ENCODE peak calls at places on chromosomes 7 and 10, in six cellular contexts. One of them, this sample, is unnamed.
A peak's percentile ranks its signal among the peaks of the same experiment; 100 is the strongest.

GRCh38 chr10:34723746-34724145 is 91.3 kb downstream of the PARD3 start:
- DNase-seq in AG10803: peak; percentile 77
- DNase-seq in right atrium auricular region: no peak
- DNase-seq in choroid plexus epithelial cell: peak; percentile 92
- DNase-seq in fibroblast of lung: peak; percentile 60
- DNase-seq in epithelial cell of esophagus: peak; percentile 72
- DNase-seq in this sample: no peak

GRCh38 chr10:3245395-3245794 is 72.8 kb upstream of the PITRM1 start:
- DNase-seq in AG10803: no peak
- DNase-seq in right atrium auricular region: no peak
- DNase-seq in choroid plexus epithelial cell: no peak
- DNase-seq in fibroblast of lung: no peak
- DNase-seq in epithelial cell of esophagus: no peak
- DNase-seq in this sample: no peak

GRCh38 chr10:11993834-11994468 is 48.7 kb downstream of the UPF2 start:
- DNase-seq in AG10803: no peak
- DNase-seq in right atrium auricular region: no peak
- DNase-seq in choroid plexus epithelial cell: no peak
- DNase-seq in fibroblast of lung: no peak
- DNase-seq in epithelial cell of esophagus: no peak
- DNase-seq in this sample: no peak

GRCh38 chr7:136710751-136711150 is 157.7 kb upstream of the CHRM2 start:
- DNase-seq in AG10803: no peak
- DNase-seq in right atrium auricular region: no peak
- DNase-seq in choroid plexus epithelial cell: no peak
- DNase-seq in fibroblast of lung: no peak
- DNase-seq in epithelial cell of esophagus: no peak
- DNase-seq in this sample: no peak

GRCh38 chr10:91415816-91416215 is 5.7 kb downstream of the HECTD2 start:
- DNase-seq in AG10803: peak; percentile 31
- DNase-seq in right atrium auricular region: no peak
- DNase-seq in choroid plexus epithelial cell: peak; percentile 31
- DNase-seq in fibroblast of lung: peak; percentile 73
- DNase-seq in epithelial cell of esophagus: no peak
- DNase-seq in this sample: no peak

GRCh38 chr10:103066141-103067098 is 126.7 kb downstream of the NT5C2 start:
- DNase-seq in AG10803: peak; percentile 28
- DNase-seq in right atrium auricular region: no peak
- DNase-seq in choroid plexus epithelial cell: no peak
- DNase-seq in fibroblast of lung: no peak
- DNase-seq in epithelial cell of esophagus: no peak
- DNase-seq in this sample: no peak

GRCh38 chr10:2936816-2937215 is 130.5 kb upstream of the PFKP start:
- DNase-seq in AG10803: peak; percentile 33
- DNase-seq in right atrium auricular region: peak; percentile 13
- DNase-seq in choroid plexus epithelial cell: peak; percentile 10
- DNase-seq in fibroblast of lung: peak; percentile 48
- DNase-seq in epithelial cell of esophagus: no peak
- DNase-seq in this sample: no peak

GRCh38 chr7:12941512-12941911 is 254.1 kb downstream of the ARL4A start:
- DNase-seq in AG10803: no peak
- DNase-seq in right atrium auricular region: no peak
- DNase-seq in choroid plexus epithelial cell: no peak
- DNase-seq in fibroblast of lung: no peak
- DNase-seq in epithelial cell of esophagus: peak; percentile 95
- DNase-seq in this sample: no peak

GRCh38 chr7:98619450-98620321 is 2.6 kb downstream of the NPTX2 start:
- DNase-seq in AG10803: peak; percentile 10
- DNase-seq in right atrium auricular region: no peak
- DNase-seq in choroid plexus epithelial cell: no peak
- DNase-seq in fibroblast of lung: peak; percentile 65
- DNase-seq in epithelial cell of esophagus: no peak
- DNase-seq in this sample: no peak

GRCh38 chr10:7792541-7792940 is 4.6 kb downstream of the ATP5F1C start:
- DNase-seq in AG10803: no peak
- DNase-seq in right atrium auricular region: no peak
- DNase-seq in choroid plexus epithelial cell: no peak
- DNase-seq in fibroblast of lung: peak; percentile 35
- DNase-seq in epithelial cell of esophagus: no peak
- DNase-seq in this sample: no peak

GRCh38 chr10:93894516-93895378 is 969 bp downstream of the SLC35G1 start:
- DNase-seq in AG10803: peak; percentile 25
- DNase-seq in right atrium auricular region: no peak
- DNase-seq in choroid plexus epithelial cell: peak; percentile 28
- DNase-seq in fibroblast of lung: no peak
- DNase-seq in epithelial cell of esophagus: no peak
- DNase-seq in this sample: no peak

GRCh38 chr7:151201344-151201743 is 8.9 kb downstream of the H2BK1 start:
- DNase-seq in AG10803: no peak
- DNase-seq in right atrium auricular region: no peak
- DNase-seq in choroid plexus epithelial cell: no peak
- DNase-seq in fibroblast of lung: no peak
- DNase-seq in epithelial cell of esophagus: no peak
- DNase-seq in this sample: no peak

GRCh38 chr7:17521437-17521836 is 223.0 kb downstream of the AHR start:
- DNase-seq in AG10803: peak; percentile 75
- DNase-seq in right atrium auricular region: no peak
- DNase-seq in choroid plexus epithelial cell: peak; percentile 92
- DNase-seq in fibroblast of lung: peak; percentile 81
- DNase-seq in epithelial cell of esophagus: peak; percentile 70
- DNase-seq in this sample: peak; percentile 54

GRCh38 chr7:108181073-108181985 is 51.2 kb upstream of the LAMB4 start:
- DNase-seq in AG10803: peak; percentile 58
- DNase-seq in right atrium auricular region: no peak
- DNase-seq in choroid plexus epithelial cell: peak; percentile 84
- DNase-seq in fibroblast of lung: peak; percentile 45
- DNase-seq in epithelial cell of esophagus: peak; percentile 69
- DNase-seq in this sample: peak; percentile 19

GRCh38 chr7:126659124-126659523 is 593.6 kb downstream of the GRM8 start:
- DNase-seq in AG10803: no peak
- DNase-seq in right atrium auricular region: no peak
- DNase-seq in choroid plexus epithelial cell: no peak
- DNase-seq in fibroblast of lung: no peak
- DNase-seq in epithelial cell of esophagus: no peak
- DNase-seq in this sample: no peak

GRCh38 chr10:101902032-101902799 is 58.6 kb upstream of the KCNIP2 start:
- DNase-seq in AG10803: no peak
- DNase-seq in right atrium auricular region: no peak
- DNase-seq in choroid plexus epithelial cell: no peak
- DNase-seq in fibroblast of lung: no peak
- DNase-seq in epithelial cell of esophagus: no peak
- DNase-seq in this sample: no peak

GRCh38 chr7:39336457-39336856 is 229.7 kb upstream of the YAE1 start:
- DNase-seq in AG10803: no peak
- DNase-seq in right atrium auricular region: no peak
- DNase-seq in choroid plexus epithelial cell: peak; percentile 20
- DNase-seq in fibroblast of lung: peak; percentile 58
- DNase-seq in epithelial cell of esophagus: peak; percentile 40
- DNase-seq in this sample: no peak

GRCh38 chr10:91700788-91701444 is 68.0 kb upstream of the PPP1R3C start:
- DNase-seq in AG10803: peak; percentile 65
- DNase-seq in right atrium auricular region: no peak
- DNase-seq in choroid plexus epithelial cell: peak; percentile 75
- DNase-seq in fibroblast of lung: peak; percentile 78
- DNase-seq in epithelial cell of esophagus: peak; percentile 75
- DNase-seq in this sample: no peak

GRCh38 chr10:93437946-93438795 is 44.0 kb downstream of the MYOF start:
- DNase-seq in AG10803: peak; percentile 64
- DNase-seq in right atrium auricular region: no peak
- DNase-seq in choroid plexus epithelial cell: peak; percentile 78
- DNase-seq in fibroblast of lung: peak; percentile 85
- DNase-seq in epithelial cell of esophagus: peak; percentile 37
- DNase-seq in this sample: no peak

GRCh38 chr10:101228682-101229274 is 485 bp downstream of the LBX1 start:
- DNase-seq in AG10803: no peak
- DNase-seq in right atrium auricular region: no peak
- DNase-seq in choroid plexus epithelial cell: no peak
- DNase-seq in fibroblast of lung: no peak
- DNase-seq in epithelial cell of esophagus: no peak
- DNase-seq in this sample: no peak

GRCh38 chr7:80496586-80496985 is 15.3 kb downstream of the GNAT3 start:
- DNase-seq in AG10803: peak; percentile 21
- DNase-seq in right atrium auricular region: no peak
- DNase-seq in choroid plexus epithelial cell: peak; percentile 42
- DNase-seq in fibroblast of lung: peak; percentile 41
- DNase-seq in epithelial cell of esophagus: no peak
- DNase-seq in this sample: no peak

GRCh38 chr10:56823849-56824248 is 462.8 kb upstream of the ZWINT start:
- DNase-seq in AG10803: no peak
- DNase-seq in right atrium auricular region: no peak
- DNase-seq in choroid plexus epithelial cell: peak; percentile 2
- DNase-seq in fibroblast of lung: no peak
- DNase-seq in epithelial cell of esophagus: peak; percentile 34
- DNase-seq in this sample: no peak

GRCh38 chr10:30705086-30705624 is 75.6 kb upstream of the LYZL2 start:
- DNase-seq in AG10803: no peak
- DNase-seq in right atrium auricular region: no peak
- DNase-seq in choroid plexus epithelial cell: no peak
- DNase-seq in fibroblast of lung: no peak
- DNase-seq in epithelial cell of esophagus: no peak
- DNase-seq in this sample: no peak

GRCh38 chr10:30708234-30708633 is 78.7 kb upstream of the LYZL2 start:
- DNase-seq in AG10803: no peak
- DNase-seq in right atrium auricular region: no peak
- DNase-seq in choroid plexus epithelial cell: no peak
- DNase-seq in fibroblast of lung: no peak
- DNase-seq in epithelial cell of esophagus: no peak
- DNase-seq in this sample: no peak

GRCh38 chr10:30702860-30703259 is 73.3 kb upstream of the LYZL2 start:
- DNase-seq in AG10803: no peak
- DNase-seq in right atrium auricular region: no peak
- DNase-seq in choroid plexus epithelial cell: no peak
- DNase-seq in fibroblast of lung: no peak
- DNase-seq in epithelial cell of esophagus: no peak
- DNase-seq in this sample: no peak

GRCh38 chr10:30704016-30704600 is 74.6 kb upstream of the LYZL2 start:
- DNase-seq in AG10803: no peak
- DNase-seq in right atrium auricular region: no peak
- DNase-seq in choroid plexus epithelial cell: no peak
- DNase-seq in fibroblast of lung: no peak
- DNase-seq in epithelial cell of esophagus: no peak
- DNase-seq in this sample: no peak

DNA sequence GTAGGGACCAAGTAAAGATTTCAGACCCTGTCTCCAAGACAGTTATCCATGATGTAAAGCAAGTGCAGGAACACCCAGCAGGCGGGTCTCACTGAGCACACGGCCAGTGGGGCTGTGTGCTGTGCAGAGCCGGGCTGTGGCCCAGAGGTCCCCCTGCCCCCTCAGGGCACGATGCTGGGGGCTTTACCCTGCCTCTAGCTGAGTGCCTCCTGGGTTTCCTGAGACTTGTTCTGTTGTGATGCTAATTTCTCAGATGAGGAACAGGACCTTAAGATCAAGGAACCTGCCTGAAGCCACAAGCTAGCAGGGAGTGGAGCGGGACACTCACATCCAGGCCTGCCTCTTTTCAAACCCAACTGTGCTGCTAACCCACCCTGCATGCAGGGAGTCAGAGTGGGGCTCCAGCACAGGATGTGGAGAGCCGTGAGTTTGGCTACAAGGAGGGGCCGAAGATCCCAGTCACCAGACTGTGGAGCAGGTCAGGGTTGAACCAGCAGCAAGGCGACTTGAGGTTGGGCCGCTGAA is 76.1 kb upstream of the LYZL2 start:
- DNase-seq in AG10803: no peak
- DNase-seq in right atrium auricular region: no peak
- DNase-seq in choroid plexus epithelial cell: no peak
- DNase-seq in fibroblast of lung: no peak
- DNase-seq in epithelial cell of esophagus: no peak
- DNase-seq in this sample: no peak
- H3K4me3 ChIP-seq in AG10803: no peak overlapping the region
- H3K4me3 ChIP-seq in right atrium auricular region: no peak overlapping the region
- H3K4me3 ChIP-seq in choroid plexus epithelial cell: no peak overlapping the region
- H3K4me3 ChIP-seq in fibroblast of lung: no peak overlapping the region
- H3K4me3 ChIP-seq in epithelial cell of esophagus: no peak overlapping the region
- H3K4me3 ChIP-seq in this sample: no peak overlapping the region

GRCh38 chr10:122379041-122379440 is 4.5 kb downstream of the PLEKHA1 start:
- DNase-seq in AG10803: no peak
- DNase-seq in right atrium auricular region: no peak
- DNase-seq in choroid plexus epithelial cell: no peak
- DNase-seq in fibroblast of lung: no peak
- DNase-seq in epithelial cell of esophagus: no peak
- DNase-seq in this sample: no peak
- H3K4me3 ChIP-seq in AG10803: no peak overlapping the region
- H3K4me3 ChIP-seq in right atrium auricular region: no peak overlapping the region
- H3K4me3 ChIP-seq in choroid plexus epithelial cell: no peak overlapping the region
- H3K4me3 ChIP-seq in fibroblast of lung: no peak overlapping the region
- H3K4me3 ChIP-seq in epithelial cell of esophagus: no peak overlapping the region
- H3K4me3 ChIP-seq in this sample: no peak overlapping the region

DNA sequence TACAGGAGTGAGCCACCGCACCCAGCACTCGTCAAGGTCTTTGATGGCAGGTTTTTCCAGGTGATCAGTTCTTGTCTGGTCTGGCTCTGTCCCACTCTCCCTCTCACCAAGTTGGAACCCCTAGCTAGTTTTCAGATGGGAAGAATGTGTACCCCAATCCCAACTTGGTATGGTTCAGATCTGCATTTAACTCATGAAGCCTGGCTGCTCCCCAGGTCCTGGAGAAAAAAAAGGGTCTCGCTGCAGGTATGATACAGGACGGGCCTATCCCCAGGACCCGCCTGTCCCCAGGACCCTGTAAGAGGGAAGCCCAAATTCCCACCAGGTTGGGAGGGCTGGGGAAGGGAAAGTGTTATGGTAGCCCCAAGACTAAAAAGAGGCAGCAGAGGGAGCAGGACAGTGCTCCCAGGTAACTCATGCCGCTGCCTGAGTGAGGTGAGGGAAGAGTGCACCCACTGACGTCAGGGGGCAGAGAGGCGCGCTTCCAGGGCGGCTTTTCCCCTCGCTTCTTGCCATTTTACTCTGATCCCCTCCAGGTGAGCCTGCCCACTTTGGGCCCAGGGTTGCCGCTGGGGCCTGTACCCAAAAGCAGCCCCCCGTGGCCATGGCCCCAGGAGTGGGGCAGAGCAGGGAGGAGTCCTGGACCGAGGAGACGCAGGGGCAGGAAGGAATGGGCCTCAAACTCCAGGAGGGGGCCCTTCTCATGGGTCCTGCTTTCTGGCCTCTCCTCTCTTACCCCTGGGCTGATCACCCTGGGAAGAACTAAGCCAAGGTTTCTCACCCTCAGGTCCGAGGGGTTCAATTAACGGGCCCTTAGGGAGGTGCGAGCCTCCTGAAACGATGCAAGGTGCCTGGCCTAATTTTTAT is 36.4 kb upstream of the SRRM3 start:
- DNase-seq in AG10803: no peak
- DNase-seq in right atrium auricular region: no peak
- DNase-seq in choroid plexus epithelial cell: no peak
- DNase-seq in fibroblast of lung: no peak
- DNase-seq in epithelial cell of esophagus: no peak
- DNase-seq in this sample: no peak
- H3K4me3 ChIP-seq in AG10803: no peak overlapping the region
- H3K4me3 ChIP-seq in right atrium auricular region: no peak overlapping the region
- H3K4me3 ChIP-seq in choroid plexus epithelial cell: no peak overlapping the region
- H3K4me3 ChIP-seq in fibroblast of lung: no peak overlapping the region
- H3K4me3 ChIP-seq in epithelial cell of esophagus: no peak overlapping the region
- H3K4me3 ChIP-seq in this sample: no peak overlapping the region

DNA sequence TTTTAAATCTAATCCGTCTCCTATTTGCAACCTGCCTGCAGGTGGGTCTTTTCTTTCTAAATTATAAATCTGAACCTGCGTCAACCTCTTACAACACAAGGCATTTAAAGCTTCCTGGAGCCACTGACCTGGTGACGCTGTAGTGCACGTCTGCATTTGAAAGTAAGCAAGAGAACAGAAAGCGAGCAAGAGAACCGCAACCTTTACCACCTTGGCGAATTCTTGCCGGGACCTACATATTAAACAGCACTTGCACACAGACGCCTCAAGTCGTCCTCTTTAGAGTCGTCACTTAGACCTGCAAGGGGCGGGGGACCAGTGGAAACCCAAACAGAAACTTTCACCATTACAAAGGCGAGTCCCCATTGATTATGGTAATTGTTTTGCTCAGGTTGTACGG is 9.5 kb downstream of the GLI3 start:
- DNase-seq in AG10803: no peak
- DNase-seq in right atrium auricular region: no peak
- DNase-seq in choroid plexus epithelial cell: no peak
- DNase-seq in fibroblast of lung: no peak
- DNase-seq in epithelial cell of esophagus: peak; percentile 34
- DNase-seq in this sample: no peak
- H3K4me3 ChIP-seq in AG10803: peak overlapping the region; percentile 0
- H3K4me3 ChIP-seq in right atrium auricular region: peak overlapping the region; percentile 8
- H3K4me3 ChIP-seq in choroid plexus epithelial cell: peak overlapping the region; percentile 50
- H3K4me3 ChIP-seq in fibroblast of lung: peak overlapping the region; percentile 47
- H3K4me3 ChIP-seq in epithelial cell of esophagus: peak overlapping the region; percentile 9
- H3K4me3 ChIP-seq in this sample: no peak overlapping the region

This sample was measured in BJ.